ENCODE peak calls at places on chromosome X, in eight cellular contexts. One of them, this sample, is unnamed.

GRCh38 chrX:107429090-107429489 is 20.4 kb upstream of the FRMPD3 start:
- DNase-seq in foreskin fibroblast: no peak
- DNase-seq in tibial artery: no peak
- DNase-seq in HCT116: no peak
- DNase-seq in body of pancreas: peak; percentile 74
- DNase-seq in Calu3: peak; percentile 45
- DNase-seq in H1: no peak
- DNase-seq in lower lobe of right lung: no peak
- DNase-seq in this sample: no peak

GRCh38 chrX:154908821-154909220 is 22.7 kb downstream of the F8A1 start:
- DNase-seq in foreskin fibroblast: no peak
- DNase-seq in tibial artery: no peak
- DNase-seq in HCT116: no peak
- DNase-seq in body of pancreas: no peak
- DNase-seq in Calu3: no peak
- DNase-seq in H1: no peak
- DNase-seq in lower lobe of right lung: no peak
- DNase-seq in this sample: no peak

GRCh38 chrX:149871940-149872339 is 9.0 kb upstream of the MAGEA8 start:
- DNase-seq in foreskin fibroblast: no peak
- DNase-seq in tibial artery: no peak
- DNase-seq in HCT116: peak; percentile 10
- DNase-seq in body of pancreas: peak; percentile 48
- DNase-seq in Calu3: peak; percentile 69
- DNase-seq in H1: no peak
- DNase-seq in lower lobe of right lung: no peak
- DNase-seq in this sample: no peak

GRCh38 chrX:154486052-154486395 is 391 bp downstream of the UBL4A start:
- DNase-seq in foreskin fibroblast: no peak
- DNase-seq in tibial artery: no peak
- DNase-seq in HCT116: no peak
- DNase-seq in body of pancreas: peak; percentile 70
- DNase-seq in Calu3: peak; percentile 39
- DNase-seq in H1: no peak
- DNase-seq in lower lobe of right lung: no peak
- DNase-seq in this sample: no peak

GRCh38 chrX:70026112-70026850 is 23.5 kb downstream of the AWAT2 start:
- DNase-seq in foreskin fibroblast: no peak
- DNase-seq in tibial artery: no peak
- DNase-seq in HCT116: no peak
- DNase-seq in body of pancreas: no peak
- DNase-seq in Calu3: no peak
- DNase-seq in H1: no peak
- DNase-seq in lower lobe of right lung: no peak
- DNase-seq in this sample: no peak

GRCh38 chrX:130615941-130616340 is 214.2 kb downstream of the RBMX2 start:
- DNase-seq in foreskin fibroblast: no peak
- DNase-seq in tibial artery: no peak
- DNase-seq in HCT116: no peak
- DNase-seq in body of pancreas: no peak
- DNase-seq in Calu3: no peak
- DNase-seq in H1: no peak
- DNase-seq in lower lobe of right lung: no peak
- DNase-seq in this sample: no peak

GRCh38 chrX:30654989-30655607 is 1.9 kb downstream of the GK start:
- DNase-seq in foreskin fibroblast: no peak
- DNase-seq in tibial artery: no peak
- DNase-seq in HCT116: no peak
- DNase-seq in body of pancreas: no peak
- DNase-seq in Calu3: no peak
- DNase-seq in H1: no peak
- DNase-seq in lower lobe of right lung: no peak
- DNase-seq in this sample: no peak

GRCh38 chrX:111164728-111165127 is 68.7 kb downstream of the PAK3 start:
- DNase-seq in foreskin fibroblast: no peak
- DNase-seq in tibial artery: no peak
- DNase-seq in HCT116: no peak
- DNase-seq in body of pancreas: no peak
- DNase-seq in Calu3: no peak
- DNase-seq in H1: no peak
- DNase-seq in lower lobe of right lung: no peak
- DNase-seq in this sample: no peak

GRCh38 chrX:68929332-68930150 is 100.7 kb downstream of the EFNB1 start:
- DNase-seq in foreskin fibroblast: peak; percentile 44
- DNase-seq in tibial artery: no peak
- DNase-seq in HCT116: peak; percentile 18
- DNase-seq in body of pancreas: peak; percentile 25
- DNase-seq in Calu3: peak; percentile 44
- DNase-seq in H1: no peak
- DNase-seq in lower lobe of right lung: no peak
- DNase-seq in this sample: no peak

GRCh38 chrX:154398668-154399526 is 720 bp downstream of the RPL10 start:
- DNase-seq in foreskin fibroblast: peak; percentile 61
- DNase-seq in tibial artery: peak; percentile 93
- DNase-seq in HCT116: no peak
- DNase-seq in body of pancreas: peak; percentile 87
- DNase-seq in Calu3: peak; percentile 88
- DNase-seq in H1: no peak
- DNase-seq in lower lobe of right lung: peak; percentile 92
- DNase-seq in this sample: peak; percentile 84

GRCh38 chrX:15973299-15973698 is 118.7 kb upstream of the AP1S2 start:
- DNase-seq in foreskin fibroblast: peak; percentile 15
- DNase-seq in tibial artery: no peak
- DNase-seq in HCT116: peak; percentile 21
- DNase-seq in body of pancreas: peak; percentile 22
- DNase-seq in Calu3: peak; percentile 59
- DNase-seq in H1: peak; percentile 25
- DNase-seq in lower lobe of right lung: no peak
- DNase-seq in this sample: no peak

GRCh38 chrX:24561121-24561520 is 86.0 kb downstream of the PCYT1B start:
- DNase-seq in foreskin fibroblast: no peak
- DNase-seq in tibial artery: no peak
- DNase-seq in HCT116: peak; percentile 6
- DNase-seq in body of pancreas: no peak
- DNase-seq in Calu3: no peak
- DNase-seq in H1: no peak
- DNase-seq in lower lobe of right lung: no peak
- DNase-seq in this sample: no peak

GRCh38 chrX:116318672-116319071 is 117.7 kb upstream of the SLC6A14 start:
- DNase-seq in foreskin fibroblast: no peak
- DNase-seq in tibial artery: no peak
- DNase-seq in HCT116: no peak
- DNase-seq in body of pancreas: no peak
- DNase-seq in Calu3: peak; percentile 5
- DNase-seq in H1: no peak
- DNase-seq in lower lobe of right lung: no peak
- DNase-seq in this sample: no peak

GRCh38 chrX:41377624-41378023 is 43.7 kb downstream of the DDX3X start:
- DNase-seq in foreskin fibroblast: no peak
- DNase-seq in tibial artery: no peak
- DNase-seq in HCT116: no peak
- DNase-seq in body of pancreas: no peak
- DNase-seq in Calu3: no peak
- DNase-seq in H1: no peak
- DNase-seq in lower lobe of right lung: no peak
- DNase-seq in this sample: no peak

GRCh38 chrX:72479324-72480274 is 93.0 kb downstream of the HDAC8 start:
- DNase-seq in foreskin fibroblast: no peak
- DNase-seq in tibial artery: no peak
- DNase-seq in HCT116: no peak
- DNase-seq in body of pancreas: no peak
- DNase-seq in Calu3: no peak
- DNase-seq in H1: no peak
- DNase-seq in lower lobe of right lung: no peak
- DNase-seq in this sample: no peak

GRCh38 chrX:11597479-11597878 is 68.2 kb downstream of the ARHGAP6 start:
- DNase-seq in foreskin fibroblast: no peak
- DNase-seq in tibial artery: no peak
- DNase-seq in HCT116: no peak
- DNase-seq in body of pancreas: no peak
- DNase-seq in Calu3: no peak
- DNase-seq in H1: no peak
- DNase-seq in lower lobe of right lung: no peak
- DNase-seq in this sample: no peak

GRCh38 chrX:124736553-124737240 is 390.3 kb downstream of the SH2D1A start:
- DNase-seq in foreskin fibroblast: no peak
- DNase-seq in tibial artery: no peak
- DNase-seq in HCT116: no peak
- DNase-seq in body of pancreas: no peak
- DNase-seq in Calu3: peak; percentile 1
- DNase-seq in H1: peak; percentile 44
- DNase-seq in lower lobe of right lung: no peak
- DNase-seq in this sample: no peak

GRCh38 chrX:17689971-17690409 is 47.3 kb upstream of the SCML1 start:
- DNase-seq in foreskin fibroblast: peak; percentile 48
- DNase-seq in tibial artery: peak; percentile 63
- DNase-seq in HCT116: peak; percentile 16
- DNase-seq in body of pancreas: peak; percentile 58
- DNase-seq in Calu3: peak; percentile 66
- DNase-seq in H1: no peak
- DNase-seq in lower lobe of right lung: no peak
- DNase-seq in this sample: no peak

GRCh38 chrX:41655631-41656030 is 33.1 kb upstream of the GPR34 start:
- DNase-seq in foreskin fibroblast: peak; percentile 27
- DNase-seq in tibial artery: no peak
- DNase-seq in HCT116: no peak
- DNase-seq in body of pancreas: no peak
- DNase-seq in Calu3: no peak
- DNase-seq in H1: no peak
- DNase-seq in lower lobe of right lung: no peak
- DNase-seq in this sample: no peak

GRCh38 chrX:108025954-108026616 is 18.8 kb upstream of the VSIG1 start:
- DNase-seq in foreskin fibroblast: no peak
- DNase-seq in tibial artery: no peak
- DNase-seq in HCT116: no peak
- DNase-seq in body of pancreas: no peak
- DNase-seq in Calu3: no peak
- DNase-seq in H1: no peak
- DNase-seq in lower lobe of right lung: no peak
- DNase-seq in this sample: no peak

GRCh38 chrX:19595036-19595435 is 79.7 kb upstream of the MAP3K15 start:
- DNase-seq in foreskin fibroblast: no peak
- DNase-seq in tibial artery: no peak
- DNase-seq in HCT116: no peak
- DNase-seq in body of pancreas: no peak
- DNase-seq in Calu3: no peak
- DNase-seq in H1: no peak
- DNase-seq in lower lobe of right lung: no peak
- DNase-seq in this sample: no peak

GRCh38 chrX:111519215-111519614 is 7.8 kb downstream of the SERTM2 start:
- DNase-seq in foreskin fibroblast: no peak
- DNase-seq in tibial artery: no peak
- DNase-seq in HCT116: no peak
- DNase-seq in body of pancreas: no peak
- DNase-seq in Calu3: no peak
- DNase-seq in H1: no peak
- DNase-seq in lower lobe of right lung: no peak
- DNase-seq in this sample: no peak

GRCh38 chrX:87337267-87337666 is 180.3 kb upstream of the KLHL4 start:
- DNase-seq in foreskin fibroblast: no peak
- DNase-seq in tibial artery: no peak
- DNase-seq in HCT116: no peak
- DNase-seq in body of pancreas: no peak
- DNase-seq in Calu3: no peak
- DNase-seq in H1: no peak
- DNase-seq in lower lobe of right lung: no peak
- DNase-seq in this sample: no peak

DNA sequence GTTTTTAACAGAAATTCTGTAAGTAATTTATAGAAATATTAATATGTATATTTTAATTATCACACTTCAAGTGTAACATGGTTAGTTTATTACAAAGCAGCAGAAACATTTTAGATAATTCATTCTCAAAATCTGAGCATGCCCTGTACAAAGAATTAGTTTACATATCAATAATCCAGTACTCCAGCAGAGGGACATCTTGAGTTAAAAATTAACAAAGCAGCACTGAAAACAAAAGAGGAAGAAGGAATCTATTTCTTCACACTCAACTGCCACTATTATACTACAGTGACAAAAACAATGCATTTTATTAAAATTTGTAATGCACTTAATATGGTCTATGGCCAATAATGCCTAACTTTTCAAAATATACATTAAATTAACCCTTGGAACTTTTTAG is 179.1 kb upstream of the KLHL4 start:
- DNase-seq in foreskin fibroblast: no peak
- DNase-seq in tibial artery: no peak
- DNase-seq in HCT116: no peak
- DNase-seq in body of pancreas: no peak
- DNase-seq in Calu3: no peak
- DNase-seq in H1: no peak
- DNase-seq in lower lobe of right lung: no peak
- DNase-seq in this sample: no peak
- TF ChIP-seq CTCF in foreskin fibroblast: no peak
- TF ChIP-seq CTCF in tibial artery: peak; percentile 40
- TF ChIP-seq CTCF in HCT116: no peak
- TF ChIP-seq CTCF in body of pancreas: peak; percentile 8
- TF ChIP-seq CTCF in Calu3: no peak
- TF ChIP-seq CTCF in H1: no peak
- TF ChIP-seq CTCF in lower lobe of right lung: peak; percentile 13
- TF ChIP-seq CTCF in this sample: no peak

DNA sequence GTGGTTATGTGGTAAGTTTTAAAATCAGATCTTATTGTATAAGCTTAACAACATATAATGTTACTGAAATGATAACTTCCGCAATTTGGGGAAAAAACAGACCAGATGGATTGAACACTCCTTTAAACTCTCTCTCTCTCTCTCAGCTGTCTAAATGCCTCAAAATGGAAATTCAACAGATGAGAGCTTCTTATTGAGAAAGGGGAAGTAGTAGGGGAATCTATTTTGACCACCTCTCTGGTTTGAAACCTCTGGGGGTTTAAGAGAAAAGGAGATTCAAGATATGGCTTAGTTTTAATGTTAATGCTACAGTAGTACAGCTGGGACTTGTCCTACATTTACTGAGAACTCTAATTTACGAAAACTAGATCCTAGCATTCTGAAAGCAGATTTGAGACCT is 40.3 kb downstream of the DMD start:
- DNase-seq in foreskin fibroblast: no peak
- DNase-seq in tibial artery: no peak
- DNase-seq in HCT116: no peak
- DNase-seq in body of pancreas: no peak
- DNase-seq in Calu3: no peak
- DNase-seq in H1: no peak
- DNase-seq in lower lobe of right lung: no peak
- DNase-seq in this sample: no peak
- TF ChIP-seq CTCF in foreskin fibroblast: no peak
- TF ChIP-seq CTCF in tibial artery: no peak
- TF ChIP-seq CTCF in HCT116: no peak
- TF ChIP-seq CTCF in body of pancreas: no peak
- TF ChIP-seq CTCF in Calu3: no peak
- TF ChIP-seq CTCF in H1: no peak
- TF ChIP-seq CTCF in lower lobe of right lung: no peak
- TF ChIP-seq CTCF in this sample: no peak

GRCh38 chrX:155966876-155967275 is 30.6 kb upstream of the IL9R start:
- DNase-seq in foreskin fibroblast: peak; percentile 1
- DNase-seq in tibial artery: no peak
- DNase-seq in HCT116: peak; percentile 38
- DNase-seq in body of pancreas: no peak
- DNase-seq in Calu3: peak; percentile 42
- DNase-seq in H1: no peak
- DNase-seq in lower lobe of right lung: no peak
- DNase-seq in this sample: no peak
- TF ChIP-seq CTCF in foreskin fibroblast: no peak
- TF ChIP-seq CTCF in tibial artery: no peak
- TF ChIP-seq CTCF in HCT116: peak; percentile 96
- TF ChIP-seq CTCF in body of pancreas: no peak
- TF ChIP-seq CTCF in Calu3: peak; percentile 40
- TF ChIP-seq CTCF in H1: peak; percentile 71
- TF ChIP-seq CTCF in lower lobe of right lung: peak; percentile 47
- TF ChIP-seq CTCF in this sample: no peak

GRCh38 chrX:106397788-106398538 is 213.8 kb upstream of the RADX start:
- DNase-seq in foreskin fibroblast: no peak
- DNase-seq in tibial artery: no peak
- DNase-seq in HCT116: peak; percentile 21
- DNase-seq in body of pancreas: no peak
- DNase-seq in Calu3: no peak
- DNase-seq in H1: no peak
- DNase-seq in lower lobe of right lung: no peak
- DNase-seq in this sample: no peak
- TF ChIP-seq CTCF in foreskin fibroblast: no peak
- TF ChIP-seq CTCF in tibial artery: no peak
- TF ChIP-seq CTCF in HCT116: peak; percentile 33
- TF ChIP-seq CTCF in body of pancreas: no peak
- TF ChIP-seq CTCF in Calu3: peak; percentile 13
- TF ChIP-seq CTCF in H1: no peak
- TF ChIP-seq CTCF in lower lobe of right lung: no peak
- TF ChIP-seq CTCF in this sample: no peak